ENCODE peak calls at places on chromosomes 13 and 19, in four cellular contexts. U, C, K and V are unnamed samples.

GRCh38 chr13:98405690-98406344 is 171.1 kb downstream of the STK24 start:
- DNase-seq in U (no peak), C (peak; percentile 71), K (no peak), V (no peak)

GRCh38 chr19:9427941-9428340 is 7.4 kb downstream of the ZNF266 start:
- DNase-seq in U (no peak), C (no peak), K (no peak), V (no peak)

GRCh38 chr19:13243971-13244370 is 93.8 kb downstream of the IER2 start:
- DNase-seq in U (no peak), C (no peak), K (no peak), V (no peak)

GRCh38 chr13:52599037-52599852 is 43.0 kb upstream of the HNRNPA1L2 start:
- DNase-seq in U (peak; percentile 27), C (peak; percentile 75), K (peak; percentile 21), V (no peak)

GRCh38 chr19:10808937-10809655 is 26.9 kb downstream of the TMED1 start:
- DNase-seq in U (peak; percentile 54), C (no peak), K (no peak), V (no peak)

GRCh38 chr19:46442808-46443450 is 14.2 kb upstream of the PNMA8C start:
- DNase-seq in U (peak; percentile 59), C (no peak), K (no peak), V (no peak)

GRCh38 chr13:48818495-48818961 is 157.2 kb upstream of the FNDC3A start:
- DNase-seq in U (peak; percentile 95), C (no peak), K (no peak), V (no peak)

GRCh38 chr13:44685641-44686040 is 109.5 kb upstream of the TSC22D1 start:
- DNase-seq in U (no peak), C (no peak), K (no peak), V (no peak)

GRCh38 chr19:1553415-1553814 is 14.7 kb downstream of the MEX3D start:
- DNase-seq in U (no peak), C (no peak), K (no peak), V (no peak)

GRCh38 chr13:26558074-26558805 is 757 bp downstream of the WASF3 start:
- DNase-seq in U (no peak), C (no peak), K (peak; percentile 28), V (no peak)

GRCh38 chr19:33432408-33433170 is 59.1 kb downstream of the CEBPG start:
- DNase-seq in U (no peak), C (peak; percentile 57), K (no peak), V (no peak)

GRCh38 chr13:75566658-75567057 is 17.1 kb downstream of the UCHL3 start:
- DNase-seq in U (peak; percentile 51), C (no peak), K (no peak), V (no peak)

GRCh38 chr19:3855321-3855720 is 13.5 kb downstream of the ZFR2 start:
- DNase-seq in U (no peak), C (no peak), K (no peak), V (peak; percentile 46)

GRCh38 chr19:7894612-7895309 is 6.5 kb downstream of the LRRC8E start:
- DNase-seq in U (no peak), C (no peak), K (no peak), V (no peak)

GRCh38 chr19:29485293-29485692 is 40.5 kb upstream of the VSTM2B start:
- DNase-seq in U (no peak), C (no peak), K (no peak), V (no peak)

GRCh38 chr13:109744512-109745051 is 41.8 kb downstream of the IRS2 start:
- DNase-seq in U (peak; percentile 70), C (peak; percentile 79), K (peak; percentile 45), V (peak; percentile 75)

GRCh38 chr19:46856062-46857022 is 4.5 kb upstream of the ARHGAP35 start:
- DNase-seq in U (peak; percentile 97), C (peak; percentile 87), K (peak; percentile 98), V (peak; percentile 96)